ENCODE peak calls at places on chromosomes 3 and 15, in five cellular contexts. R is AG04450, O is B cell, C is ELR, N is sigmoid colon. J is an unnamed sample.
A peak's percentile ranks its signal among the peaks of the same experiment; 100 is the strongest.

GRCh38 chr3:100761211-100761921 is 52.1 kb downstream of the TFG start:
- DNase-seq in N (no peak), C (peak; percentile 12), R (no peak), O (no peak), J (no peak)

GRCh38 chr3:129622418-129622872 is 16.0 kb upstream of the PLXND1 start:
- DNase-seq in O (no peak), N (peak; percentile 66), R (no peak), C (no peak), J (no peak)

GRCh38 chr15:87045741-87046140 is 966.1 kb downstream of the AGBL1 start:
- DNase-seq in O (no peak), R (no peak), C (peak; percentile 54), N (no peak), J (no peak)

GRCh38 chr15:68278345-68279217 is 1.0 kb downstream of the FEM1B start:
- DNase-seq in C (peak; percentile 73), R (no peak), N (no peak), O (no peak), J (peak; percentile 21)

GRCh38 chr3:14774431-14774830 is 44.3 kb upstream of the FGD5 start:
- DNase-seq in O (no peak), C (no peak), R (no peak), N (peak; percentile 39), J (peak; percentile 48)

GRCh38 chr15:100768501-100768931 is 111.1 kb upstream of the ALDH1A3 start:
- DNase-seq in O (no peak), R (no peak), N (no peak), C (no peak), J (peak; percentile 41)

GRCh38 chr15:69987492-69988482 is 109.9 kb downstream of the TLE3 start:
- DNase-seq in O (no peak), N (no peak), C (peak; percentile 43), R (no peak), J (no peak)

GRCh38 chr15:47473857-47474256 is 243.4 kb upstream of the SEMA6D start:
- DNase-seq in N (peak; percentile 81), O (no peak), C (no peak), R (no peak), J (no peak)

GRCh38 chr3:11238057-11238456 is 34.1 kb upstream of the ATG7 start:
- DNase-seq in N (no peak), O (no peak), C (peak; percentile 94), R (peak; percentile 73), J (no peak)

GRCh38 chr3:187958432-187959003 is 195.4 kb upstream of the LPP start:
- DNase-seq in R (no peak), O (peak; percentile 56), C (no peak), N (no peak), J (peak; percentile 92)

GRCh38 chr3:107761391-107761790 is 238.6 kb downstream of the BBX start:
- DNase-seq in R (no peak), N (no peak), C (no peak), O (no peak), J (no peak)

GRCh38 chr3:186224211-186224610 is 115.3 kb upstream of the ETV5 start:
- DNase-seq in R (no peak), N (no peak), C (no peak), O (no peak), J (no peak)

GRCh38 chr15:62976301-62976842 is 66.2 kb upstream of the TPM1 start:
- DNase-seq in O (no peak), C (peak; percentile 90), R (peak; percentile 10), N (no peak), J (no peak)

GRCh38 chr3:64685800-64686445 is 1.9 kb downstream of the ADAMTS9 start:
- DNase-seq in O (no peak), C (peak; percentile 29), N (peak; percentile 99), R (peak; percentile 11), J (peak; percentile 86)

GRCh38 chr3:171566803-171567422 is 106.7 kb upstream of the TNIK start:
- DNase-seq in R (peak; percentile 10), C (peak; percentile 63), O (no peak), N (no peak), J (no peak)

GRCh38 chr3:25586167-25586505 is 78.6 kb downstream of the TOP2B start:
- DNase-seq in N (no peak), R (no peak), C (no peak), O (no peak), J (no peak)

GRCh38 chr15:79922512-79923067 is 25.8 kb upstream of the MTHFS start:
- DNase-seq in N (no peak), C (no peak), O (no peak), R (no peak), J (no peak)

GRCh38 chr3:171187706-171188290 is 161.3 kb upstream of the SLC2A2 start:
- DNase-seq in R (no peak), C (peak; percentile 66), O (no peak), N (no peak), J (no peak)

GRCh38 chr15:55194246-55194645 is 2.5 kb downstream of the RSL24D1 start:
- DNase-seq in O (no peak), R (no peak), C (peak; percentile 35), N (no peak), J (no peak)

GRCh38 chr15:84681822-84682221 is 23.8 kb upstream of the NMB start:
- DNase-seq in R (no peak), O (no peak), N (no peak), C (peak; percentile 62), J (no peak)

GRCh38 chr15:28992996-28993719 is 107.4 kb downstream of the APBA2 start:
- DNase-seq in O (no peak), N (no peak), R (no peak), C (peak; percentile 61), J (no peak)

GRCh38 chr3:127015282-127016042 is 32.5 kb downstream of the PLXNA1 start:
- DNase-seq in C (no peak), R (no peak), O (no peak), N (no peak), J (no peak)

GRCh38 chr3:122961146-122961545 is 66.4 kb downstream of the SEMA5B start:
- DNase-seq in C (no peak), R (no peak), N (no peak), O (no peak), J (no peak)

J was measured in spleen.